ENCODE peak calls at places on chromosomes 11 and 22, in six cellular contexts. F, S, L, T, B and W are unnamed samples.

GRCh38 chr11:44754876-44755552 is 28.3 kb downstream of the TSPAN18 start:
- DNase-seq in F (no peak), S (no peak), L (no peak), T (no peak), B (no peak), W (no peak)

GRCh38 chr11:5280582-5281102 is 10.9 kb upstream of the HBE1 start:
- DNase-seq in F (peak; percentile 39), S (peak; percentile 98), L (peak; percentile 51), T (peak; percentile 100), B (peak; percentile 97), W (peak; percentile 99)

GRCh38 chr11:96228472-96228871 is 114.5 kb downstream of the MAML2 start:
- DNase-seq in F (no peak), S (peak; percentile 68), L (peak; percentile 76), T (peak; percentile 97), B (peak; percentile 95), W (peak; percentile 80)

GRCh38 chr22:25067851-25068421 is 115.4 kb downstream of the KIAA1671 start:
- DNase-seq in F (no peak), S (no peak), L (no peak), T (no peak), B (no peak), W (no peak)

GRCh38 chr11:65433657-65434056 is 11.1 kb downstream of the NEAT1 start:
- DNase-seq in F (no peak), S (peak; percentile 10), L (no peak), T (peak; percentile 23), B (no peak), W (no peak)

GRCh38 chr22:49207008-49207775 is 620.5 kb downstream of the BRD1 start:
- DNase-seq in F (no peak), S (no peak), L (no peak), T (no peak), B (no peak), W (no peak)

GRCh38 chr22:21980547-21980946 is 2.0 kb downstream of the TOP3B start:
- DNase-seq in F (no peak), S (no peak), L (no peak), T (no peak), B (no peak), W (no peak)

GRCh38 chr22:26674211-26675190 is 17.1 kb downstream of the MIAT start:
- DNase-seq in F (no peak), S (no peak), L (no peak), T (no peak), B (no peak), W (no peak)

GRCh38 chr22:20576445-20576816 is 69.0 kb downstream of the MED15 start:
- DNase-seq in F (no peak), S (no peak), L (no peak), T (no peak), B (no peak), W (no peak)

GRCh38 chr22:43883012-43883661 is 8.7 kb downstream of the PNPLA5 start:
- DNase-seq in F (peak; percentile 90), S (peak; percentile 77), L (no peak), T (peak; percentile 85), B (peak; percentile 63), W (peak; percentile 73)

GRCh38 chr22:29840498-29840897 is 2.4 kb upstream of the ASCC2 start:
- DNase-seq in F (no peak), S (no peak), L (no peak), T (peak; percentile 27), B (no peak), W (peak; percentile 49)

GRCh38 chr11:43933608-43934358 is 8.7 kb upstream of the C11orf96 start:
- DNase-seq in F (peak; percentile 37), S (no peak), L (no peak), T (peak; percentile 33), B (no peak), W (no peak)

GRCh38 chr22:47318041-47318737 is 555.7 kb downstream of the TBC1D22A start:
- DNase-seq in F (no peak), S (no peak), L (no peak), T (peak; percentile 3), B (no peak), W (no peak)

GRCh38 chr11:26322335-26323067 is 9.4 kb upstream of the ANO3 start:
- DNase-seq in F (no peak), S (no peak), L (no peak), T (no peak), B (no peak), W (no peak)

GRCh38 chr11:9158898-9159391 is 67.5 kb upstream of the SCUBE2 start:
- DNase-seq in F (no peak), S (no peak), L (no peak), T (peak; percentile 86), B (peak; percentile 42), W (peak; percentile 47)

GRCh38 chr11:111969344-111969743 is 32.2 kb downstream of the DIXDC1 start:
- DNase-seq in F (no peak), S (no peak), L (no peak), T (no peak), B (no peak), W (no peak)

GRCh38 chr11:45167283-45167682 is 20.8 kb downstream of the PRDM11 start:
- DNase-seq in F (no peak), S (no peak), L (no peak), T (no peak), B (no peak), W (no peak)

GRCh38 chr11:115363426-115363825 is 140.8 kb downstream of the CADM1 start:
- DNase-seq in F (no peak), S (no peak), L (no peak), T (no peak), B (no peak), W (no peak)

GRCh38 chr11:48088682-48089050 is 108.3 kb downstream of the PTPRJ start:
- DNase-seq in F (no peak), S (no peak), L (no peak), T (no peak), B (no peak), W (no peak)

GRCh38 chr22:23054531-23055257 is 15.6 kb upstream of the GNAZ start:
- DNase-seq in F (no peak), S (no peak), L (no peak), T (no peak), B (no peak), W (no peak)

GRCh38 chr11:79045811-79046304 is 395.0 kb downstream of the TENM4 start:
- DNase-seq in F (peak; percentile 46), S (no peak), L (peak; percentile 23), T (no peak), B (peak; percentile 38), W (peak; percentile 20)

GRCh38 chr11:43944761-43945311 is 2.4 kb downstream of the C11orf96 start:
- DNase-seq in F (peak; percentile 58), S (peak; percentile 60), L (no peak), T (peak; percentile 59), B (no peak), W (no peak)

GRCh38 chr11:72391638-72392423 is 42.5 kb downstream of the CLPB start:
- DNase-seq in F (no peak), S (no peak), L (no peak), T (no peak), B (no peak), W (no peak)

GRCh38 chr11:16879690-16880089 is 134.5 kb downstream of the PLEKHA7 start:
- DNase-seq in F (no peak), S (no peak), L (no peak), T (no peak), B (no peak), W (no peak)

GRCh38 chr11:16880184-16880583 is 134.0 kb downstream of the PLEKHA7 start:
- DNase-seq in F (no peak), S (no peak), L (no peak), T (no peak), B (no peak), W (no peak)

GRCh38 chr11:16881766-16882165 is 132.4 kb downstream of the PLEKHA7 start:
- DNase-seq in F (no peak), S (no peak), L (no peak), T (no peak), B (no peak), W (no peak)

GRCh38 chr11:16883179-16883578 is 131.0 kb downstream of the PLEKHA7 start:
- DNase-seq in F (no peak), S (peak; percentile 22), L (peak; percentile 70), T (peak; percentile 20), B (no peak), W (no peak)

GRCh38 chr11:16881074-16881709 is 133.0 kb downstream of the PLEKHA7 start:
- DNase-seq in F (peak; percentile 62), S (no peak), L (peak; percentile 52), T (peak; percentile 64), B (peak; percentile 65), W (peak; percentile 18)
- TF ChIP-seq CTCF in F (peak; percentile 41), S (no peak), L (no peak), T (peak; percentile 40), B (peak; percentile 9), W (peak; percentile 23)

DNA sequence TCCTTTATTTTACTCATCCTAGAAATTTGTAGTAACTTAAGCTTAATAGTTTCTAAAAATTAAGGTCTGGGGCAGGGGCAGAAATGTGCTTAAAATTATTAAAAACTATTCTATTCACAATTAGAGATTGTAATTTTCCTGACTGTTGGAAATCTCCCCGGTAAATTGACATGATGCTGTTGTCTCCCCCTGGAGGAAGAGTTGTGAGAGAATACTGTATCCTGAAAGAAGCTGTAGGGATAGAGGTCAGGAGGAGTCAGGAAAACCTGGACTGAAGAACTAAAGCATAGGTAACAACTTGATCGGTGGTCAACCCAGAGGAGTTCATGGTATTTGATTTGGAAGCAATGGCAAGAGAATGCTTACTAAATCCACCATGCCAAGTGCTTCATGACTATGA is 16.2 kb upstream of the ESAM start:
- DNase-seq in F (no peak), S (peak; percentile 21), L (no peak), T (no peak), B (no peak), W (no peak)
- TF ChIP-seq CTCF in F (peak; percentile 55), S (peak; percentile 10), L (no peak), T (peak; percentile 27), B (no peak), W (peak; percentile 54)

DNA sequence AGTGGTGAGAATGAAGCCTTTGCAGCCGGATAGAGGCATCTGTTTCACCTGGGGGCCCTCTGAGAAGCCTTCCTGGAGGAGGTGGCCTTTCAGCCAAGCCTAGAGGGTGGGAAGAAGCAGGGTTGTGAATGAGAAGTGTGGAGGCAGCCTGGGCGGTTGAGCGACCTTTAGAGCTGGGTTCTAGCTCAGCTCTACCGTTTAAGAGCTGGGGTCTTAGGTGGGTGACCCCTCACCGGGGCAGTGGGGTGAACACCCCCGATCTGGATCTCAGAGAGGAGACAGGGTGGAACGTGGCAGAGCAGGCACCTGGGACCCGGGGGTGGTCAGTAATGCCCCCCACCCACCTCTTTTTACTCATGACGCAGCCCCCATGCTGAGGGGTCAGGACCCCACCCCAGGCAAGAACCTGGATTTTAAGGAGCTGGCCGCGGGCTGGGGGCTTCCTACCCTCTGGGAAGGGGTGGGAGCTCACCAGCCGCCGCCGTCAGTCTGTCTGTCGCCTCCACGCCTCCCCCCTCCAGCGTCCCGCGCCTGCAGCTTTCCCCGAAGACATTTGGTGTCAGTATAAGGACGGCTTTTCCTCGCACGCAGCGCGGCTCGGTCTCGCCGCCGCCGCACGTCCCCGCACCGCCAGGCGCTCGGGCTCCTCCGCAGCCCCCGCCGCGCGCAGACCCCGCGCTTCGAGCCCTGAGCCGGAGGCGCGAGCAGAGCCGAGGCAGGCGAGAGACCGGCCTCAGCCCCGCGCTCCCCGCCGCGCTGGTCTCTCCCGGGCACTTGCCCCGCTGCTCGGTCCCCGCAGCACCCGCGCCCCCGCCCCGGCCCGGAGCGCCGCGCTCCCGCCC is 13.4 kb upstream of the CACNA1I start:
- DNase-seq in F (peak; percentile 75), S (peak; percentile 33), L (no peak), T (peak; percentile 8), B (no peak), W (no peak)
- TF ChIP-seq CTCF in F (no peak), S (peak; percentile 34), L (no peak), T (no peak), B (no peak), W (no peak)

GRCh38 chr11:32115406-32115805 is 24.5 kb downstream of the RCN1 start:
- DNase-seq in F (no peak), S (no peak), L (no peak), T (peak; percentile 21), B (no peak), W (no peak)
- TF ChIP-seq CTCF in F (no peak), S (no peak), L (no peak), T (no peak), B (no peak), W (no peak)